ENCODE peak calls at places on chromosomes 4 and X, in six cellular contexts. X, R, B, L, I and F are unnamed samples.

GRCh38 chr4:64068096-64068495 is 341.2 kb downstream of the TECRL start:
- DNase-seq in X (peak), R (no peak), B (peak), L (no peak), I (no peak), F (no peak)

GRCh38 chr4:168930413-168931196 is 79.5 kb downstream of the CBR4 start:
- DNase-seq in X (no peak), R (no peak), B (no peak), L (no peak), I (no peak), F (no peak)

GRCh38 chr4:60683953-60684352 is 516.2 kb upstream of the ADGRL3 start:
- DNase-seq in X (peak), R (no peak), B (no peak), L (no peak), I (no peak), F (no peak)

GRCh38 chrX:24231169-24231568 is 81.6 kb downstream of the ZFX start:
- DNase-seq in X (peak), R (peak), B (peak), L (no peak), I (peak), F (peak)

GRCh38 chr4:82528074-82528473 is 33.7 kb downstream of the TMEM150C start:
- DNase-seq in X (no peak), R (no peak), B (no peak), L (no peak), I (no peak), F (no peak)

GRCh38 chr4:120682981-120683380 is 239.5 kb downstream of the PRDM5 start:
- DNase-seq in X (no peak), R (no peak), B (no peak), L (no peak), I (no peak), F (no peak)

GRCh38 chr4:23888421-23889319 is 1.2 kb downstream of the PPARGC1A start:
- DNase-seq in X (peak), R (no peak), B (peak), L (peak), I (peak), F (no peak)

GRCh38 chr4:8739820-8740665 is 131.6 kb downstream of the HMX1 start:
- DNase-seq in X (no peak), R (no peak), B (no peak), L (peak), I (no peak), F (no peak)

GRCh38 chr4:155906554-155907247 is 3.2 kb downstream of the TDO2 start:
- DNase-seq in X (peak), R (peak), B (peak), L (no peak), I (peak), F (peak)